ENCODE peak calls at places on chromosomes 4 and X, in six cellular contexts. One of them, this sample, is unnamed.

GRCh38 chr4:143381171-143382118 is 44.8 kb downstream of the GAB1 start:
- DNase-seq in anterior cingulate cortex: no peak
- DNase-seq in H4: peak
- DNase-seq in NCI-H1048: no peak
- DNase-seq in HTR-8/SVneo: peak
- DNase-seq in OCI-LY7: peak
- DNase-seq in this sample: peak

GRCh38 chr4:19941434-19941833 is 310.3 kb upstream of the SLIT2 start:
- DNase-seq in OCI-LY7: no peak
- DNase-seq in NCI-H1048: no peak
- DNase-seq in HTR-8/SVneo: no peak
- DNase-seq in H4: no peak
- DNase-seq in anterior cingulate cortex: no peak
- DNase-seq in this sample: no peak

GRCh38 chr4:19776929-19777328 is 474.8 kb upstream of the SLIT2 start:
- DNase-seq in OCI-LY7: no peak
- DNase-seq in anterior cingulate cortex: no peak
- DNase-seq in H4: no peak
- DNase-seq in NCI-H1048: no peak
- DNase-seq in HTR-8/SVneo: peak
- DNase-seq in this sample: no peak

GRCh38 chr4:3366893-3367775 is 74.3 kb downstream of the RGS12 start:
- DNase-seq in anterior cingulate cortex: no peak
- DNase-seq in HTR-8/SVneo: no peak
- DNase-seq in NCI-H1048: no peak
- DNase-seq in H4: no peak
- DNase-seq in OCI-LY7: no peak
- DNase-seq in this sample: no peak

GRCh38 chr4:95158045-95158444 is 390.7 kb downstream of the UNC5C start:
- DNase-seq in H4: no peak
- DNase-seq in OCI-LY7: no peak
- DNase-seq in NCI-H1048: no peak
- DNase-seq in anterior cingulate cortex: no peak
- DNase-seq in HTR-8/SVneo: no peak
- DNase-seq in this sample: no peak

GRCh38 chrX:2552621-2553297 is 52.0 kb upstream of the DHRSX start:
- DNase-seq in OCI-LY7: no peak
- DNase-seq in H4: peak
- DNase-seq in anterior cingulate cortex: no peak
- DNase-seq in HTR-8/SVneo: peak
- DNase-seq in NCI-H1048: peak
- DNase-seq in this sample: peak

GRCh38 chr4:187940299-187940698 is 55.3 kb upstream of the ZFP42 start:
- DNase-seq in OCI-LY7: no peak
- DNase-seq in HTR-8/SVneo: no peak
- DNase-seq in anterior cingulate cortex: no peak
- DNase-seq in H4: no peak
- DNase-seq in NCI-H1048: no peak
- DNase-seq in this sample: no peak

GRCh38 chrX:72569786-72570185 is 2.9 kb downstream of the HDAC8 start:
- DNase-seq in H4: no peak
- DNase-seq in anterior cingulate cortex: no peak
- DNase-seq in NCI-H1048: no peak
- DNase-seq in HTR-8/SVneo: no peak
- DNase-seq in OCI-LY7: no peak
- DNase-seq in this sample: peak

GRCh38 chrX:153468008-153468580 is 2.3 kb downstream of the HAUS7 start:
- DNase-seq in OCI-LY7: no peak
- DNase-seq in H4: no peak
- DNase-seq in anterior cingulate cortex: no peak
- DNase-seq in NCI-H1048: no peak
- DNase-seq in HTR-8/SVneo: no peak
- DNase-seq in this sample: no peak

GRCh38 chr4:164997324-164997723 is 19.9 kb upstream of the TRIM61 start:
- DNase-seq in H4: peak
- DNase-seq in HTR-8/SVneo: peak
- DNase-seq in anterior cingulate cortex: no peak
- DNase-seq in OCI-LY7: peak
- DNase-seq in NCI-H1048: no peak
- DNase-seq in this sample: peak

GRCh38 chrX:38287669-38288068 is 39.6 kb downstream of the RPGR start:
- DNase-seq in OCI-LY7: no peak
- DNase-seq in anterior cingulate cortex: no peak
- DNase-seq in NCI-H1048: no peak
- DNase-seq in HTR-8/SVneo: no peak
- DNase-seq in H4: no peak
- DNase-seq in this sample: no peak

GRCh38 chr4:110088670-110089069 is 109.7 kb downstream of the ELOVL6 start:
- DNase-seq in anterior cingulate cortex: no peak
- DNase-seq in HTR-8/SVneo: no peak
- DNase-seq in H4: peak
- DNase-seq in NCI-H1048: no peak
- DNase-seq in OCI-LY7: peak
- DNase-seq in this sample: peak